ENCODE peak calls at places on chromosomes 6 and 20, in four cellular contexts. X, R, U and K are unnamed samples.

GRCh38 chr6:6351626-6352025 is 31.2 kb upstream of the F13A1 start:
- DNase-seq in X (no peak), R (no peak), U (no peak), K (no peak)

GRCh38 chr6:4910060-4910746 is 93.6 kb downstream of the RPP40 start:
- DNase-seq in X (no peak), R (no peak), U (no peak), K (no peak)

GRCh38 chr6:117555882-117556498 is 46.3 kb downstream of the GOPC start:
- DNase-seq in X (no peak), R (peak; percentile 42), U (no peak), K (peak; percentile 34)

GRCh38 chr6:148491638-148492210 is 149.1 kb downstream of the SASH1 start:
- DNase-seq in X (no peak), R (no peak), U (no peak), K (no peak)

GRCh38 chr6:87431263-87431662 is 23.5 kb downstream of the CFAP206 start:
- DNase-seq in X (no peak), R (no peak), U (no peak), K (no peak)

GRCh38 chr6:1082040-1082935 is 229.6 kb upstream of the FOXQ1 start:
- DNase-seq in X (no peak), R (no peak), U (no peak), K (no peak)

GRCh38 chr6:85344996-85345395 is 104.9 kb upstream of the NT5E start:
- DNase-seq in X (no peak), R (no peak), U (no peak), K (no peak)

GRCh38 chr6:161100072-161100471 is 108.5 kb downstream of the MAP3K4 start:
- DNase-seq in X (no peak), R (no peak), U (no peak), K (no peak)

GRCh38 chr20:62122659-62123449 is 579 bp downstream of the LSM14B start:
- DNase-seq in X (no peak), R (no peak), U (no peak), K (peak; percentile 54)

GRCh38 chr6:157912326-157912725 is 69.3 kb upstream of the SYNJ2 start:
- DNase-seq in X (no peak), R (no peak), U (no peak), K (no peak)

GRCh38 chr20:48761914-48762313 is 65.9 kb downstream of the PREX1 start:
- DNase-seq in X (no peak), R (no peak), U (no peak), K (no peak)

GRCh38 chr6:20737912-20738311 is 203.7 kb downstream of the CDKAL1 start:
- DNase-seq in X (no peak), R (no peak), U (no peak), K (no peak)

GRCh38 chr6:149075616-149076354 is 241.7 kb upstream of the TAB2 start:
- DNase-seq in X (no peak), R (no peak), U (no peak), K (no peak)

GRCh38 chr6:134589512-134589911 is 271.6 kb upstream of the SGK1 start:
- DNase-seq in X (no peak), R (no peak), U (no peak), K (no peak)

GRCh38 chr6:26003102-26003694 is 40.6 kb downstream of the TRIM38 start:
- DNase-seq in X (no peak), R (peak; percentile 50), U (no peak), K (no peak)

GRCh38 chr6:166005401-166005845 is 162.2 kb downstream of the TBXT start:
- DNase-seq in X (no peak), R (no peak), U (no peak), K (no peak)

GRCh38 chr20:41616228-41616627 is 1.9 kb downstream of the CHD6 start:
- DNase-seq in X (no peak), R (no peak), U (no peak), K (no peak)

DNA sequence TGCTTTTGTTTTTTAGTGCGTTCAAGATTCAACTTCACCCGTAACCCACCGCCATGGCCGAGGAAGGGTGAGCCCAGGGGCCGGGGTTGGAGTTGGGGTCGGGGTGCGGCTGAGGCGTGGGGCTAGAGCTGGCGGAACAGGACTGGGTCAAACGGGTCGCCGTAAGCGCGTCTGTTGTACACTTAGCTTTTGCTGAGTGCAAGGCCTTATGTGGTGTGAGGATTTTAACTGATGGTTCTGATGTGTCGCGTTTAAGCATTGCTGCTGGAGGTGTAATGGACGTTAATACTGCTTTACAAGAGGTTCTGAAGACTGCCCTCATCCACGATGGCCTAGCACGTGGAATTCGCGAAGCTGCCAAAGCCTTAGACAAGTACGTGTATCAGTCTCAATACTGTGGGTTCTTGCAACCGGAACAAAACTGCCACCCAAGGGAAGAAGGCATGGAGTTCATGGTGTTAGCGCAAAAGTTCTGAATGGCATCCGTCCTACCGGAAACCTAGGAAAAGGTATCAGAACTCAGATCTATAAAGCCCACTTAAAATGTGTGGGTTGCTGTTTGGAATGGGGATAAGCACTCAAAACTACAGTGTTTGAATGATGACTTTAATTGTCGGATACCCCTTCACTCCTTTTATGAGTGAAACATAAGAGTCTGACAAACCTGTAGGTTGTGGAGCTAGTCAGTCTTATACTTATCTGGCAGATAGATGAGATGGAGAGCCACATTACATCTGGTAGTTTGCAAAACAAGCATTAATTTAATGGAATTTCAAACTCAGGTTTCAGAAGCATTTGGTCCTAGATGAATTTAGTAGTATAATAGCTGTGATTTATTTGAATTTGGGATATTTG is 574 bp downstream of the RPS12 start:
- DNase-seq in X (no peak), R (no peak), U (peak; percentile 57), K (no peak)
- H3K9me3 ChIP-seq in X (no peaks in the 10 kb centered on the region), R (no peaks in the 10 kb centered on the region), U (no peaks in the 10 kb centered on the region), K (no peaks in the 10 kb centered on the region)

GRCh38 chr6:108171291-108171917 is 5.6 kb downstream of the NR2E1 start:
- DNase-seq in X (no peak), R (no peak), U (no peak), K (no peak)
- H3K9me3 ChIP-seq in X (no peaks in the 10 kb centered on the region), R (no peaks in the 10 kb centered on the region), U (no peaks in the 10 kb centered on the region), K (no peaks in the 10 kb centered on the region)

GRCh38 chr20:55881204-55881603 is 124.1 kb downstream of the CBLN4 start:
- DNase-seq in X (no peak), R (no peak), U (no peak), K (no peak)

GRCh38 chr20:55882922-55883321 is 122.4 kb downstream of the CBLN4 start:
- DNase-seq in X (no peak), R (no peak), U (no peak), K (no peak)

GRCh38 chr20:55880361-55880760 is 125.0 kb downstream of the CBLN4 start:
- DNase-seq in X (no peak), R (no peak), U (no peak), K (no peak)

DNA sequence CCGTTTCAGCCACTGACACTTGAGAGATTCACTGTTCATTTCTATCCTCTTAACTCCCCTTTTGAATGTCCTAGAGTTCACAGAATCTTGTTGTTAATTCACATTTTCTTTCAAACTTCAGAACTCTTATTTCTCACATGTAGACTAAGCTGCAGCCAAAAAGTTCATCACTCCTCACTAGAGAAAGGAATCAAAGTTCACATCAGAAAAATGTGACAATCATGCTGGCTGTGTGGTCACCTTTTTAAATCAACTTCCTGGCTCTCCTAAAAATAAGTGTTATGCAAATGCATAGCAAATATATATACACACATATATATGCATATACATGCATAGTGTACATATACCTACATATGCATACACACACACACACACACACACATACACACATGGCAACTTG is 123.0 kb downstream of the CBLN4 start:
- DNase-seq in X (no peak), R (no peak), U (no peak), K (no peak)
- H3K9me3 ChIP-seq in X (no peaks in the 10 kb centered on the region), R (no peaks in the 10 kb centered on the region), U (no peaks in the 10 kb centered on the region), K (no peaks in the 10 kb centered on the region)

GRCh38 chr6:48840896-48841295 is 622.2 kb downstream of the MMUT start:
- DNase-seq in X (no peak), R (no peak), U (no peak), K (no peak)

GRCh38 chr6:48834706-48835105 is 628.3 kb downstream of the MMUT start:
- DNase-seq in X (no peak), R (no peak), U (no peak), K (no peak)

GRCh38 chr6:48833916-48834315 is 629.1 kb downstream of the MMUT start:
- DNase-seq in X (no peak), R (no peak), U (no peak), K (no peak)

GRCh38 chr6:48835421-48835958 is 627.6 kb downstream of the MMUT start:
- DNase-seq in X (no peak), R (no peak), U (no peak), K (no peak)

GRCh38 chr6:48837744-48838143 is 625.3 kb downstream of the MMUT start:
- DNase-seq in X (no peak), R (no peak), U (no peak), K (no peak)
- H3K9me3 ChIP-seq in X (no peaks in the 10 kb centered on the region), R (peaks cover 19% of the 10 kb centered on the region), U (peaks cover 16% of the 10 kb centered on the region), K (no peaks in the 10 kb centered on the region)

GRCh38 chr20:59644371-59644939 is 40.1 kb downstream of the PHACTR3 start:
- DNase-seq in X (no peak), R (no peak), U (no peak), K (no peak)

GRCh38 chr20:59645316-59645715 is 41.0 kb downstream of the PHACTR3 start:
- DNase-seq in X (no peak), R (no peak), U (no peak), K (no peak)

GRCh38 chr20:59646487-59646886 is 42.1 kb downstream of the PHACTR3 start:
- DNase-seq in X (no peak), R (no peak), U (no peak), K (no peak)

GRCh38 chr20:59645761-59646171 is 41.4 kb downstream of the PHACTR3 start:
- DNase-seq in X (no peak), R (no peak), U (no peak), K (no peak)

DNA sequence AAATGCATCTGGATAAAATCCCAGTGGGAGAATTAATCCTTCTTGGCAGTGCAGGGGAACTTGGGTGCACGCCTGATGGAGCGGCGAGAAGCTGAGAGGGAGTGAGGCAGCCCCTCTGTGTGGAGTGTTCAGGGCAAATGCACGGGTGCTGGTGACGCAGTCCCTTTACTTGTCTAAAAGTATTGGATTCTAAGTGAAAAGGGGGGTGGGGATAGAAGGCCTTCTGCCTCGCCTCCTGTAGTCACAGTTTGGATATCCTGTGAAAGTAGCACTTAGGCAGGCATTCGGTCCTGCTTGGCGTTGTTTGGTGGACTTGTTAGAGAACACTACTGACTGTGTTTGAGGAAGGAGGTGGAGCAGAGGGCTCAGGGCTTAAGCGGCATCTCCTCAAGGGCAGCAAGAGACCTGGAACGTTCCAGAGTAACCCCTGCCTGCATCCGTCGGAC is 39.3 kb downstream of the PHACTR3 start:
- DNase-seq in X (no peak), R (no peak), U (no peak), K (no peak)
- H3K9me3 ChIP-seq in X (no peaks in the 10 kb centered on the region), R (no peaks in the 10 kb centered on the region), U (no peaks in the 10 kb centered on the region), K (no peaks in the 10 kb centered on the region)

GRCh38 chr6:75204959-75205775 is 686 bp downstream of the COL12A1 start:
- DNase-seq in X (no peak), R (peak; percentile 33), U (peak; percentile 67), K (no peak)
- H3K9me3 ChIP-seq in X (no peaks in the 10 kb centered on the region), R (no peaks in the 10 kb centered on the region), U (no peaks in the 10 kb centered on the region), K (no peaks in the 10 kb centered on the region)